ENCODE peak calls at places on chromosomes 2 and 18, in five cellular contexts. One of them, this sample, is unnamed.
A peak's percentile ranks its signal among the peaks of the same experiment; 100 is the strongest.

GRCh38 chr2:152477347-152478092 is 142.5 kb downstream of the FMNL2 start:
- DNase-seq in kidney: no peak
- DNase-seq in cardiac muscle cell: no peak
- DNase-seq in A549: no peak
- DNase-seq in IMR-90: peak; percentile 35
- DNase-seq in this sample: no peak

GRCh38 chr2:59303272-59303671 is 1062.1 kb upstream of the FANCL start:
- DNase-seq in kidney: no peak
- DNase-seq in cardiac muscle cell: no peak
- DNase-seq in A549: no peak
- DNase-seq in IMR-90: no peak
- DNase-seq in this sample: no peak

GRCh38 chr18:36461551-36461987 is 164.1 kb downstream of the FHOD3 start:
- DNase-seq in kidney: no peak
- DNase-seq in cardiac muscle cell: no peak
- DNase-seq in A549: no peak
- DNase-seq in IMR-90: no peak
- DNase-seq in this sample: no peak

GRCh38 chr18:7728297-7728696 is 161.2 kb downstream of the PTPRM start:
- DNase-seq in kidney: no peak
- DNase-seq in cardiac muscle cell: no peak
- DNase-seq in A549: no peak
- DNase-seq in IMR-90: no peak
- DNase-seq in this sample: no peak

GRCh38 chr18:9762561-9762960 is 54.5 kb downstream of the RAB31 start:
- DNase-seq in kidney: no peak
- DNase-seq in cardiac muscle cell: no peak
- DNase-seq in A549: no peak
- DNase-seq in IMR-90: no peak
- DNase-seq in this sample: no peak

GRCh38 chr18:40019797-40020392 is 1935.1 kb upstream of the PIK3C3 start:
- DNase-seq in kidney: no peak
- DNase-seq in cardiac muscle cell: peak; percentile 8
- DNase-seq in A549: no peak
- DNase-seq in IMR-90: no peak
- DNase-seq in this sample: no peak

GRCh38 chr2:41932241-41933034 is 115.4 kb upstream of the PKDCC start:
- DNase-seq in kidney: peak; percentile 94
- DNase-seq in cardiac muscle cell: peak; percentile 60
- DNase-seq in A549: no peak
- DNase-seq in IMR-90: peak; percentile 93
- DNase-seq in this sample: no peak

GRCh38 chr18:1708006-1708405 is 803.3 kb downstream of the ADCYAP1 start:
- DNase-seq in kidney: no peak
- DNase-seq in cardiac muscle cell: no peak
- DNase-seq in A549: no peak
- DNase-seq in IMR-90: no peak
- DNase-seq in this sample: no peak

GRCh38 chr2:230900336-230900995 is 24.6 kb downstream of the GPR55 start:
- DNase-seq in kidney: no peak
- DNase-seq in cardiac muscle cell: no peak
- DNase-seq in A549: no peak
- DNase-seq in IMR-90: no peak
- DNase-seq in this sample: no peak

GRCh38 chr2:102892693-102893290 is 131.0 kb downstream of the TMEM182 start:
- DNase-seq in kidney: no peak
- DNase-seq in cardiac muscle cell: no peak
- DNase-seq in A549: no peak
- DNase-seq in IMR-90: no peak
- DNase-seq in this sample: no peak

GRCh38 chr2:84388133-84388532 is 70.9 kb downstream of the SUCLG1 start:
- DNase-seq in kidney: no peak
- DNase-seq in cardiac muscle cell: no peak
- DNase-seq in A549: no peak
- DNase-seq in IMR-90: peak; percentile 55
- DNase-seq in this sample: no peak

GRCh38 chr18:379665-380356 is 112.0 kb upstream of the THOC1 start:
- DNase-seq in kidney: no peak
- DNase-seq in cardiac muscle cell: no peak
- DNase-seq in A549: no peak
- DNase-seq in IMR-90: peak; percentile 55
- DNase-seq in this sample: no peak

GRCh38 chr2:108189316-108189715 is 50.5 kb upstream of the SULT1C3 start:
- DNase-seq in kidney: no peak
- DNase-seq in cardiac muscle cell: no peak
- DNase-seq in A549: no peak
- DNase-seq in IMR-90: no peak
- DNase-seq in this sample: no peak

GRCh38 chr18:28086530-28087172 is 90.3 kb downstream of the CDH2 start:
- DNase-seq in kidney: no peak
- DNase-seq in cardiac muscle cell: no peak
- DNase-seq in A549: no peak
- DNase-seq in IMR-90: peak; percentile 68
- DNase-seq in this sample: no peak

GRCh38 chr18:55290898-55291297 is 297.1 kb downstream of the TCF4 start:
- DNase-seq in kidney: no peak
- DNase-seq in cardiac muscle cell: no peak
- DNase-seq in A549: no peak
- DNase-seq in IMR-90: peak; percentile 29
- DNase-seq in this sample: no peak

GRCh38 chr2:109679627-109680026 is 65.5 kb downstream of the SOWAHC start:
- DNase-seq in kidney: no peak
- DNase-seq in cardiac muscle cell: no peak
- DNase-seq in A549: no peak
- DNase-seq in IMR-90: peak; percentile 35
- DNase-seq in this sample: no peak

GRCh38 chr18:63152096-63152495 is 167.5 kb downstream of the BCL2 start:
- DNase-seq in kidney: no peak
- DNase-seq in cardiac muscle cell: no peak
- DNase-seq in A549: no peak
- DNase-seq in IMR-90: no peak
- DNase-seq in this sample: no peak

GRCh38 chr2:85413592-85414421 is 3.6 kb upstream of the CAPG start:
- DNase-seq in kidney: peak; percentile 90
- DNase-seq in cardiac muscle cell: peak; percentile 23
- DNase-seq in A549: no peak
- DNase-seq in IMR-90: peak; percentile 46
- DNase-seq in this sample: no peak

GRCh38 chr2:185246717-185247116 is 491.9 kb upstream of the FSIP2 start:
- DNase-seq in kidney: no peak
- DNase-seq in cardiac muscle cell: no peak
- DNase-seq in A549: no peak
- DNase-seq in IMR-90: no peak
- DNase-seq in this sample: no peak

DNA sequence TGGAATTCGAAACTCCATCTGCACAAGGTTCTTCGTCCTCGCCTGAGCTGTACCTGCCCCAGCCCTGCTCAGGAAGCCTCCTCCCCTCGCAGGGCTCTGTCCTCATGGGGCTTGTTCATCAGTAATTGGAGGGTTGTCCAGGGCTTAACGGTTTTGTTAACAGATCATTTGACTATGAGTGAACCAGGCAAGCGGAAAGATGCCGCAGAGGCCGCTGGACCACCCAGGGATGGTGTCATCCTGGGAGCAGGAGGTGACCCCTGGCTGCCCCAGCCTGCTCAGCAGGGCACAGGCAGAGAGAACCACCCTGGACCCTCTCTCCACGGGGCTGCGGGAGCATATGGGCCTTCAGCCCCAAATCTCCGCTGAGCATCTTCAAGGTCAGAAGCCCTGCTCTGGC is 264.3 kb downstream of the KLHL29 start:
- DNase-seq in kidney: peak; percentile 57
- DNase-seq in cardiac muscle cell: no peak
- DNase-seq in A549: no peak
- DNase-seq in IMR-90: no peak
- DNase-seq in this sample: no peak
- H3K27ac ChIP-seq in kidney: no peak overlapping the region
- H3K27ac ChIP-seq in cardiac muscle cell: no peak overlapping the region
- H3K27ac ChIP-seq in A549: no peak overlapping the region
- H3K27ac ChIP-seq in IMR-90: no peak overlapping the region
- H3K27ac ChIP-seq in this sample: no peak overlapping the region

GRCh38 chr2:180559766-180560165 is 420.6 kb upstream of the UBE2E3 start:
- DNase-seq in kidney: no peak
- DNase-seq in cardiac muscle cell: no peak
- DNase-seq in A549: no peak
- DNase-seq in IMR-90: no peak
- DNase-seq in this sample: no peak
- TF ChIP-seq CTCF in kidney: no peak
- TF ChIP-seq CTCF in cardiac muscle cell: no peak
- TF ChIP-seq CTCF in A549: no peak
- TF ChIP-seq CTCF in IMR-90: no peak
- TF ChIP-seq CTCF in this sample: no peak

DNA sequence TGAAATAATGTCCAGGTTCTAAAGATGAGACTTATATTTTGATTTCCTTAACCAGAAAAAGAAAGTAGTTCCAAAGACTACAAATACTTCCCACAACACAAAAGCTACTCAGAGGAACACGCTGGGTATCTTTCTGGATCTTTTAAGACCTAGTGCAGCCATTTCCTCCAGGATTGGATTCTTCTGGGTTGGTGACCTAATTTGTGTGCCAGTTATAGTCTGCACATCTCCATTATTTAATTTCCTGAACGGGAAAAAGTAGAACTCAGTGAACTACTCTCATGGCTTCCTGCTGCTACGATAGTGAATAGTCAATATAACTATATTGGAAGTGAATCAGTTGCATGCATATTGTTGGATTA is 1.5 kb downstream of the TMEM87B start:
- DNase-seq in kidney: no peak
- DNase-seq in cardiac muscle cell: no peak
- DNase-seq in A549: no peak
- DNase-seq in IMR-90: no peak
- DNase-seq in this sample: no peak
- H3K27ac ChIP-seq in kidney: peak overlapping the region; percentile 95
- H3K27ac ChIP-seq in cardiac muscle cell: no peak overlapping the region
- H3K27ac ChIP-seq in A549: peak overlapping the region; percentile 90
- H3K27ac ChIP-seq in IMR-90: peak overlapping the region; percentile 73
- H3K27ac ChIP-seq in this sample: peak overlapping the region; percentile 89

GRCh38 chr2:241724259-241724974 is 10.0 kb upstream of the D2HGDH start:
- DNase-seq in kidney: no peak
- DNase-seq in cardiac muscle cell: no peak
- DNase-seq in A549: no peak
- DNase-seq in IMR-90: no peak
- DNase-seq in this sample: no peak
- TF ChIP-seq CTCF in kidney: peak; percentile 25
- TF ChIP-seq CTCF in cardiac muscle cell: peak; percentile 8
- TF ChIP-seq CTCF in A549: no peak
- TF ChIP-seq CTCF in IMR-90: peak; percentile 10
- TF ChIP-seq CTCF in this sample: peak; percentile 16

This sample was measured in RWPE2.